ENCODE peak calls at places on chromosomes 6 and 20, in four cellular contexts. One of them, this sample, is unnamed.

GRCh38 chr6:125230674-125231073 is 71.1 kb downstream of the HDDC2 start:
- DNase-seq in brain microvascular endothelial cell: no peak
- DNase-seq in MM.1S: no peak
- DNase-seq in fibroblast of mammary gland: no peak
- DNase-seq in this sample: no peak

GRCh38 chr20:36454664-36455427 is 86.5 kb upstream of the MYL9 start:
- DNase-seq in MM.1S: no peak
- DNase-seq in brain microvascular endothelial cell: no peak
- DNase-seq in fibroblast of mammary gland: no peak
- DNase-seq in this sample: no peak

GRCh38 chr6:158131926-158132325 is 36.1 kb downstream of the SERAC1 start:
- DNase-seq in brain microvascular endothelial cell: peak; percentile 22
- DNase-seq in fibroblast of mammary gland: peak; percentile 35
- DNase-seq in MM.1S: peak; percentile 21
- DNase-seq in this sample: no peak

GRCh38 chr6:52361347-52361944 is 505 bp upstream of the PAQR8 start:
- DNase-seq in fibroblast of mammary gland: peak; percentile 54
- DNase-seq in MM.1S: no peak
- DNase-seq in brain microvascular endothelial cell: no peak
- DNase-seq in this sample: peak; percentile 16

GRCh38 chr6:129936329-129937165 is 75.4 kb upstream of the TMEM244 start:
- DNase-seq in brain microvascular endothelial cell: peak; percentile 52
- DNase-seq in MM.1S: peak; percentile 40
- DNase-seq in fibroblast of mammary gland: peak; percentile 84
- DNase-seq in this sample: peak; percentile 52

GRCh38 chr6:39209360-39209811 is 19.9 kb downstream of the KCNK5 start:
- DNase-seq in fibroblast of mammary gland: no peak
- DNase-seq in MM.1S: no peak
- DNase-seq in brain microvascular endothelial cell: no peak
- DNase-seq in this sample: no peak

GRCh38 chr6:118260833-118261232 is 287.3 kb upstream of the PLN start:
- DNase-seq in fibroblast of mammary gland: peak; percentile 32
- DNase-seq in MM.1S: no peak
- DNase-seq in brain microvascular endothelial cell: no peak
- DNase-seq in this sample: no peak

GRCh38 chr20:57596998-57597939 is 23.0 kb downstream of the ZBP1 start:
- DNase-seq in fibroblast of mammary gland: peak; percentile 27
- DNase-seq in MM.1S: peak; percentile 39
- DNase-seq in brain microvascular endothelial cell: peak; percentile 8
- DNase-seq in this sample: peak; percentile 49

GRCh38 chr6:57021086-57021720 is 25.3 kb upstream of the KIAA1586 start:
- DNase-seq in brain microvascular endothelial cell: no peak
- DNase-seq in MM.1S: peak; percentile 70
- DNase-seq in fibroblast of mammary gland: peak; percentile 66
- DNase-seq in this sample: no peak

GRCh38 chr6:4820704-4821276 is 44.6 kb downstream of the CDYL start:
- DNase-seq in MM.1S: no peak
- DNase-seq in fibroblast of mammary gland: peak; percentile 93
- DNase-seq in brain microvascular endothelial cell: no peak
- DNase-seq in this sample: no peak

GRCh38 chr20:57772349-57772964 is 62.6 kb upstream of the PMEPA1 start:
- DNase-seq in fibroblast of mammary gland: peak; percentile 64
- DNase-seq in brain microvascular endothelial cell: peak; percentile 91
- DNase-seq in MM.1S: no peak
- DNase-seq in this sample: no peak

GRCh38 chr6:5663256-5663655 is 343.5 kb downstream of the NRN1 start:
- DNase-seq in brain microvascular endothelial cell: no peak
- DNase-seq in fibroblast of mammary gland: no peak
- DNase-seq in MM.1S: no peak
- DNase-seq in this sample: no peak

GRCh38 chr6:71238351-71238750 is 50.3 kb upstream of the OGFRL1 start:
- DNase-seq in brain microvascular endothelial cell: peak; percentile 21
- DNase-seq in MM.1S: no peak
- DNase-seq in fibroblast of mammary gland: peak; percentile 79
- DNase-seq in this sample: no peak

GRCh38 chr6:47446974-47447373 is 30.6 kb upstream of the CD2AP start:
- DNase-seq in MM.1S: no peak
- DNase-seq in fibroblast of mammary gland: no peak
- DNase-seq in brain microvascular endothelial cell: no peak
- DNase-seq in this sample: no peak

GRCh38 chr6:91097316-91097878 is 510.5 kb upstream of the MAP3K7 start:
- DNase-seq in MM.1S: no peak
- DNase-seq in brain microvascular endothelial cell: no peak
- DNase-seq in fibroblast of mammary gland: no peak
- DNase-seq in this sample: peak; percentile 60

GRCh38 chr6:38805682-38806081 is 90.6 kb downstream of the DNAH8 start:
- DNase-seq in fibroblast of mammary gland: no peak
- DNase-seq in MM.1S: no peak
- DNase-seq in brain microvascular endothelial cell: no peak
- DNase-seq in this sample: no peak

GRCh38 chr6:159769470-159769869 is 7.6 kb downstream of the ACAT2 start:
- DNase-seq in brain microvascular endothelial cell: no peak
- DNase-seq in MM.1S: no peak
- DNase-seq in fibroblast of mammary gland: no peak
- DNase-seq in this sample: no peak

GRCh38 chr20:41650221-41650948 is 32.2 kb upstream of the CHD6 start:
- DNase-seq in MM.1S: no peak
- DNase-seq in brain microvascular endothelial cell: no peak
- DNase-seq in fibroblast of mammary gland: no peak
- DNase-seq in this sample: no peak

GRCh38 chr20:34872604-34873224 is at the start of gene GGT7:
- DNase-seq in fibroblast of mammary gland: peak; percentile 56
- DNase-seq in MM.1S: peak; percentile 83
- DNase-seq in brain microvascular endothelial cell: peak; percentile 41
- DNase-seq in this sample: peak; percentile 59

GRCh38 chr6:167150815-167151557 is 6.8 kb downstream of the GPR31 start:
- DNase-seq in MM.1S: no peak
- DNase-seq in brain microvascular endothelial cell: no peak
- DNase-seq in fibroblast of mammary gland: no peak
- DNase-seq in this sample: no peak

GRCh38 chr6:56851541-56852248 is 103.2 kb upstream of the BEND6 start:
- DNase-seq in fibroblast of mammary gland: peak; percentile 91
- DNase-seq in brain microvascular endothelial cell: peak; percentile 86
- DNase-seq in MM.1S: peak; percentile 80
- DNase-seq in this sample: no peak

GRCh38 chr20:7858851-7859250 is 81.4 kb downstream of the HAO1 start:
- DNase-seq in fibroblast of mammary gland: no peak
- DNase-seq in MM.1S: no peak
- DNase-seq in brain microvascular endothelial cell: no peak
- DNase-seq in this sample: no peak

GRCh38 chr6:119283214-119283613 is 66.3 kb downstream of the MAN1A1 start:
- DNase-seq in fibroblast of mammary gland: peak; percentile 46
- DNase-seq in brain microvascular endothelial cell: no peak
- DNase-seq in MM.1S: no peak
- DNase-seq in this sample: no peak

GRCh38 chr6:117264487-117265424 is 602 bp upstream of the VGLL2 start:
- DNase-seq in brain microvascular endothelial cell: no peak
- DNase-seq in MM.1S: peak; percentile 18
- DNase-seq in fibroblast of mammary gland: no peak
- DNase-seq in this sample: no peak

GRCh38 chr6:127102859-127103258 is 15.6 kb upstream of the RSPO3 start:
- DNase-seq in brain microvascular endothelial cell: no peak
- DNase-seq in fibroblast of mammary gland: no peak
- DNase-seq in MM.1S: no peak
- DNase-seq in this sample: no peak

GRCh38 chr6:127103482-127103881 is 15.0 kb upstream of the RSPO3 start:
- DNase-seq in brain microvascular endothelial cell: no peak
- DNase-seq in MM.1S: no peak
- DNase-seq in fibroblast of mammary gland: peak; percentile 60
- DNase-seq in this sample: no peak

GRCh38 chr6:127111526-127111925 is 6.9 kb upstream of the RSPO3 start:
- DNase-seq in MM.1S: no peak
- DNase-seq in brain microvascular endothelial cell: no peak
- DNase-seq in fibroblast of mammary gland: no peak
- DNase-seq in this sample: no peak

GRCh38 chr6:127110712-127111111 is 7.8 kb upstream of the RSPO3 start:
- DNase-seq in MM.1S: no peak
- DNase-seq in fibroblast of mammary gland: no peak
- DNase-seq in brain microvascular endothelial cell: no peak
- DNase-seq in this sample: no peak

GRCh38 chr6:127107916-127108315 is 10.6 kb upstream of the RSPO3 start:
- DNase-seq in MM.1S: no peak
- DNase-seq in fibroblast of mammary gland: no peak
- DNase-seq in brain microvascular endothelial cell: no peak
- DNase-seq in this sample: no peak
- TF ChIP-seq CTCF in MM.1S: no peak
- TF ChIP-seq CTCF in fibroblast of mammary gland: no peak
- TF ChIP-seq CTCF in brain microvascular endothelial cell: no peak
- TF ChIP-seq CTCF in this sample: no peak

GRCh38 chr6:2846873-2847224 is 5.2 kb upstream of the SERPINB1 start:
- DNase-seq in fibroblast of mammary gland: no peak
- DNase-seq in brain microvascular endothelial cell: no peak
- DNase-seq in MM.1S: no peak
- DNase-seq in this sample: no peak
- H3K4me3 ChIP-seq in fibroblast of mammary gland: no peak overlapping the region
- H3K4me3 ChIP-seq in brain microvascular endothelial cell: peak overlapping the region; percentile 37
- H3K4me3 ChIP-seq in MM.1S: peak overlapping the region; percentile 40
- H3K4me3 ChIP-seq in this sample: no peak overlapping the region

DNA sequence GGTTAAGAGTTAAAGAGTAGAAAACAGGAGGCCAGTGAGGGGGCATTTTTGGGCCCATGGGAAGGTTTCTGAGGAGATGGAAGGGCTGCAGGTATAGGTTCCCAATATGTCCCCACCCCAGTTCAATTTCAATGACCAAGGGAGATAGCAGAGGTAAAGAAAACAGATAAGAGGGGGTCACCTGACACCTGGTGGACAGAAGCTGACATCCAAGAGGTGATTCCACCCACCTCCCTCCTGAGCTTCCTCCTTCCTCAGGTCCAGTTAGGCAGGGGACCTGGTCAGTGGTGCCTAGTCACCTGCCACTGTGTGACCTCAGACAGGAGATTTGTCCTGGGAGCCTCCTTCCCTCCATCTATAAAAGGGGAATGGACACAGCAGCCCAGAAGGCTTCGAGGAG is 29.5 kb upstream of the MAS1L start:
- DNase-seq in fibroblast of mammary gland: no peak
- DNase-seq in brain microvascular endothelial cell: no peak
- DNase-seq in MM.1S: no peak
- DNase-seq in this sample: no peak
- TF ChIP-seq CTCF in fibroblast of mammary gland: no peak
- TF ChIP-seq CTCF in brain microvascular endothelial cell: no peak
- TF ChIP-seq CTCF in MM.1S: no peak
- TF ChIP-seq CTCF in this sample: no peak

DNA sequence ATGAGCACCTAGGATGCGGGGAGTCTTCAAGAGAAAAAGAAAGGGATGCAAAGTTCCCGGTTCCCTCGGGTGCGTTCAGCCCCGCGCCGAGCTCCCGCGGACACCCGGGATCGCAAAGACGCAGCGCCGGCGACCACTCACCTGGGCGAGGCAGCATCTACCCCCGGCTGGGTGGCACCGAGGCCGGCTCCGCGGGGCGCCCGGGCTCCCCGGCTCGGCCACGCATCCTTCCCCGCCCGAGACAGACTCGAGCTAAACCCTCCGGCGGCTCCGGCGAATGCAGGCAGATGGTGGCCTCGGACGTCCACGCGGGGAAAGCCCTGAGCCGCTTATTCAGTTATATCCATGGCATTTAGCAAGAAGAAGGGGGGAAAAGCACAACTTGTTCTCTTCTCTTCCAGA is 363 bp downstream of the LRFN2 start:
- DNase-seq in MM.1S: no peak
- DNase-seq in fibroblast of mammary gland: no peak
- DNase-seq in brain microvascular endothelial cell: no peak
- DNase-seq in this sample: no peak
- H3K4me3 ChIP-seq in MM.1S: peak overlapping the region; percentile 60
- H3K4me3 ChIP-seq in fibroblast of mammary gland: no peak overlapping the region
- H3K4me3 ChIP-seq in brain microvascular endothelial cell: no peak overlapping the region
- H3K4me3 ChIP-seq in this sample: peak overlapping the region; percentile 44

GRCh38 chr6:80744213-80744612 is 637.7 kb downstream of the BCKDHB start:
- DNase-seq in brain microvascular endothelial cell: no peak
- DNase-seq in fibroblast of mammary gland: no peak
- DNase-seq in MM.1S: no peak
- DNase-seq in this sample: no peak

GRCh38 chr6:80742481-80742880 is 636.0 kb downstream of the BCKDHB start:
- DNase-seq in MM.1S: peak; percentile 51
- DNase-seq in brain microvascular endothelial cell: peak; percentile 33
- DNase-seq in fibroblast of mammary gland: peak; percentile 64
- DNase-seq in this sample: no peak
- TF ChIP-seq CTCF in MM.1S: peak; percentile 51
- TF ChIP-seq CTCF in brain microvascular endothelial cell: peak; percentile 36
- TF ChIP-seq CTCF in fibroblast of mammary gland: peak; percentile 48
- TF ChIP-seq CTCF in this sample: peak; percentile 20

DNA sequence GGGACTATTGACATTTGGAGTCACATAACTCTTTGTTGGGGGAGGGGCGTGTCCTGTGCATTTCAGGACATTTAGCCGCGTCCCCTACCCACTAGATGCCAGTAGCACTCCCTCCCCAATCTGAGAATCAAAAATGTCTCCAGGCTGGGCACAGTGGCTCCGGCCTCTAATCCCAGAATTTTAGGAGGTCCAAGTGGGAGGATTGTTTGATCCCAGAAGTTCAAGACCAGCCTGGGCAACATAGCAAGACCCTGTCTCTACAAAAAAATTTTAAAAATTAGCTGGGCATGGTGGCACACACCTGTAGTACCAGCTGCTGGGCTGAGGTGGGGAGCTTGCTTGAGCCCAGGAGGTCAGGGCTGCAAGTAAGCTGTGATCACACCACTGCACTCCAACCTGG is 2.1 kb upstream of the PREX1 start:
- DNase-seq in brain microvascular endothelial cell: no peak
- DNase-seq in fibroblast of mammary gland: no peak
- DNase-seq in MM.1S: no peak
- DNase-seq in this sample: no peak
- H3K4me3 ChIP-seq in brain microvascular endothelial cell: no peak overlapping the region
- H3K4me3 ChIP-seq in fibroblast of mammary gland: no peak overlapping the region
- H3K4me3 ChIP-seq in MM.1S: no peak overlapping the region
- H3K4me3 ChIP-seq in this sample: no peak overlapping the region